ENCODE peak calls at places on chromosomes 11 and 22, in seven cellular contexts. O is HCT116, U is GM12878, I is HepG2, X is K562, M is SK-N-SH, E is H1. P is an unnamed sample.

GRCh38 chr22:38098410-38099249 is 11.9 kb downstream of the BAIAP2L2 start:
- DNase-seq in O (no peak), U (no peak), I (no peak), X (no peak), M (no peak), E (no peak), P (no peak)

GRCh38 chr11:3107608-3108182 is 50.5 kb upstream of the CARS1 start:
- DNase-seq in O (no peak), U (no peak), I (no peak), X (no peak), M (peak), E (no peak), P (no peak)

GRCh38 chr22:29226246-29226981 is 20.7 kb downstream of the EMID1 start:
- DNase-seq in O (no peak), U (no peak), I (no peak), X (no peak), M (peak), E (no peak), P (no peak)

GRCh38 chr11:117591316-117592039 is 205.5 kb downstream of the DSCAML1 start:
- DNase-seq in O (no peak), U (no peak), I (no peak), X (no peak), M (peak), E (no peak), P (no peak)

GRCh38 chr22:24994070-24994763 is 41.7 kb downstream of the KIAA1671 start:
- DNase-seq in O (peak), U (no peak), I (no peak), X (no peak), M (no peak), E (no peak), P (peak)

GRCh38 chr11:3933165-3933628 is 77.7 kb downstream of the STIM1 start:
- DNase-seq in O (no peak), U (no peak), I (peak), X (no peak), M (no peak), E (no peak), P (no peak)

GRCh38 chr11:43923327-43924111 is 18.9 kb upstream of the C11orf96 start:
- DNase-seq in O (no peak), U (no peak), I (no peak), X (no peak), M (peak), E (no peak), P (no peak)

GRCh38 chr22:22060200-22061084 is 77.9 kb upstream of the TOP3B start:
- DNase-seq in O (peak), U (no peak), I (peak), X (peak), M (peak), E (peak), P (peak)

GRCh38 chr11:61947486-61948210 is 2.5 kb upstream of the BEST1 start:
- DNase-seq in O (peak), U (no peak), I (peak), X (peak), M (peak), E (peak), P (peak)

GRCh38 chr11:77074205-77074604 is 7.4 kb downstream of the CAPN5 start:
- DNase-seq in O (no peak), U (no peak), I (no peak), X (no peak), M (peak), E (no peak), P (no peak)

GRCh38 chr11:46342237-46342636 is 5.0 kb upstream of the DGKZ start:
- DNase-seq in O (no peak), U (no peak), I (no peak), X (no peak), M (no peak), E (no peak), P (no peak)

GRCh38 chr22:23849009-23850006 is 8.4 kb upstream of the SLC2A11 start:
- DNase-seq in O (peak), U (no peak), I (peak), X (peak), M (peak), E (peak), P (peak)

GRCh38 chr11:76678316-76678715 is 7.8 kb upstream of the LRRC32 start:
- DNase-seq in O (no peak), U (no peak), I (no peak), X (no peak), M (no peak), E (no peak), P (no peak)

GRCh38 chr22:45830531-45831245 is 146.3 kb downstream of the WNT7B start:
- DNase-seq in O (no peak), U (no peak), I (no peak), X (no peak), M (no peak), E (no peak), P (no peak)

GRCh38 chr22:19811211-19811621 is 43.5 kb downstream of the GNB1L start:
- DNase-seq in O (no peak), U (no peak), I (no peak), X (no peak), M (peak), E (peak), P (no peak)

GRCh38 chr22:19812910-19813309 is 41.8 kb downstream of the GNB1L start:
- DNase-seq in O (no peak), U (no peak), I (no peak), X (no peak), M (no peak), E (peak), P (no peak)

GRCh38 chr22:19810381-19811141 is 44.1 kb downstream of the GNB1L start:
- DNase-seq in O (no peak), U (no peak), I (no peak), X (no peak), M (peak), E (no peak), P (no peak)

GRCh38 chr22:19814428-19814827 is 40.2 kb downstream of the GNB1L start:
- DNase-seq in O (no peak), U (no peak), I (no peak), X (no peak), M (no peak), E (no peak), P (no peak)

DNA sequence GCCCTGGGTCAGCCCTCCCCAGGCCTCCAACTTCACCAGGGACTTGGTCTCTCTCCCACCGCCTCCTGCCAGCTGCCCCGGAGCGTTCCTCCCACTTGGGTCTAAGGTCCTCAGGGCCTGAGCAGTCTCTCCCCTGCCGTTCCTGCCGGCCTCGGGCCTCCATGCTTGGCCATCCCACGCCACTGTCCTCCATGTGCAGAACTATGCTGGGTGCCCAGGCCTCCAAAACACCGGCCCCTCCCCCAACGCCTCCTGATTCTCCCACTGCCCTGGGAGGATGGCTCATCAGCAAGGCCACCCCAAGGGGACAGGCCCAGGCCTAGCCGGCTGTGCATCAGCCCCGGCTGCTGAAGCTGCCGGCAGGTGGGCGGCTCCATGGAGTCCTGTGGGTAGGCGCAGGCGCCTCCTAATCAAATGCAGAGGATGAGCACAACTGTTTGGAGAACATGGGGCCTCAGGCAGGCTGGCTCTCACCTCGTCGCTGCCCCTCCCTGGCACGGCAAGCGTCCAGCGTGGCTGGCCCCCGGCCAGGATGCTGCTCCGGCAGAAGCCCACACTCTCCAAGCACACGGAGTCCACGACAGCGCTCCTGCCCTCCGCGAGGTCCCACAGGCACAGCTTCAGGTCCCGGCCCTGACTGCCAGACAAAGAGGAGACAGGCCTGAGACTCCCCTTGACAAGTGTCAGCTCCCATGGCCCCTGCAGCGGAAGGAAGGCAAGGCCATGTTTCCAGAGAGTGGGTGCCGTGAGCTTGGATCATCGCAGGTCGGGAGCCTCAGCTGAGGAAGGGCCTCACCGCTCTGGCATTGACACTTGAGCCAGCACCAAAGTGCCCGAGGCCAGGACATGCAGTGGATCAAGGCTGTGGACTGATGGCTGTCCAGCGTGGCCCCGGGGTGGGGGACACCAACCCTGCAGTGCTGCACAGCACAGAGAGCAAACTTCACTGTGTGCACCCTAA is 42.6 kb downstream of the GNB1L start:
- DNase-seq in O (no peak), U (no peak), I (no peak), X (no peak), M (peak), E (peak), P (no peak)
- TF ChIP-seq JUND in O (no peak), U (no peak), I (no peak), X (no peak), M (no peak), E (no peak), P (no peak)

GRCh38 chr11:118807800-118808778 is 17.1 kb upstream of the DDX6 start:
- DNase-seq in O (no peak), U (no peak), I (no peak), X (no peak), M (no peak), E (no peak), P (no peak)
- TF ChIP-seq JUND in O (no peak), U (no peak), I (no peak), X (no peak), M (no peak), E (no peak), P (no peak)

GRCh38 chr22:44616882-44617655 is 84.9 kb upstream of the PRR5 start:
- DNase-seq in O (no peak), U (no peak), I (no peak), X (no peak), M (peak), E (no peak), P (no peak)

GRCh38 chr22:44615602-44616180 is 86.3 kb upstream of the PRR5 start:
- DNase-seq in O (no peak), U (no peak), I (no peak), X (no peak), M (peak), E (no peak), P (no peak)

GRCh38 chr22:44616461-44616860 is 85.5 kb upstream of the PRR5 start:
- DNase-seq in O (no peak), U (no peak), I (no peak), X (no peak), M (peak), E (no peak), P (no peak)

GRCh38 chr22:44613196-44613595 is 88.8 kb upstream of the PRR5 start:
- DNase-seq in O (no peak), U (no peak), I (no peak), X (no peak), M (no peak), E (no peak), P (no peak)

GRCh38 chr22:44615146-44615545 is 86.9 kb upstream of the PRR5 start:
- DNase-seq in O (no peak), U (no peak), I (no peak), X (no peak), M (no peak), E (no peak), P (no peak)
- TF ChIP-seq JUND in O (no peak), U (no peak), I (no peak), X (no peak), M (no peak), E (no peak), P (no peak)

GRCh38 chr11:86558841-86559240 is 113.6 kb downstream of the ME3 start:
- DNase-seq in O (no peak), U (no peak), I (no peak), X (no peak), M (no peak), E (no peak), P (no peak)

GRCh38 chr11:86553322-86553721 is 119.1 kb downstream of the ME3 start:
- DNase-seq in O (no peak), U (no peak), I (no peak), X (no peak), M (no peak), E (no peak), P (no peak)

GRCh38 chr11:86559311-86559945 is 113.0 kb downstream of the ME3 start:
- DNase-seq in O (no peak), U (no peak), I (no peak), X (no peak), M (no peak), E (no peak), P (no peak)

DNA sequence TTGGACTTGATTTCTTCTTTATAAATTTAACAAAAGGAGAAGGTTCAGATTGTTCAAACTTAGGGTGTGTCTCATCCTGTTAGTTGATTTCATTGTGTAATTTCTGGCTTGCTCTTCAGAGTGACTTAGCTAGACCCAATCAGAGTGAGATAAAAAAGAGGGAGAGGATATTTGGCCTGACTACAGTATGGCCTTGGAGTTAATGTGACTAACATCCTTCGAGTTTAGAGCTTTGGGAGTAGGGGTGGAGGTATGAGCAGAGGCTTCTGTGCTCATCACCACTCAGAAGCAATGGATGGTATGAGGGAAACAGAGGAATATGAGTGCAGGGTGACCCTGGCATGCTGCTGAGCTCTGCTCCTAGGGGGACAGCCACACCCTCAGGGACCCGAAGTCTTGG is 114.2 kb downstream of the ME3 start:
- DNase-seq in O (no peak), U (no peak), I (no peak), X (no peak), M (no peak), E (no peak), P (no peak)
- TF ChIP-seq JUND in O (no peak), U (no peak), I (no peak), X (no peak), M (no peak), E (no peak), P (no peak)

DNA sequence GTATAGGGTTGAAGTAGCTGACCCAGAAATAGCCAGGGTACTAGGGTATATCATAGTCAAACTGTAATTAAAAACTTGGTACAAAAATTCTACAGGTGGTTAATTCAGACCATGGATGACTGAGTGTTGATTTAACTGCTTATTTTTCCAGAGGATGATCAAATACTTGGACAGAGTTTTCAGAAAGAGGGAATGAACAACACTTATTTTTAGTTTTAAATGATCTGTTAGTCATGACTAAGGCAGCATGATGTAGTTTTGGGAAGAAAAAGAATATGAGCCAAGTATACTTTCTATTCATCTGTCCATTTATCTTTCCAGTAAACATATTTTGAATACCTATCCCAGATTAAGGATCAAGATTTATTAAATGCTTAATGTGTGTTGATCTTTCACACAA is 19.8 kb upstream of the CCDC89 start:
- DNase-seq in O (no peak), U (no peak), I (no peak), X (no peak), M (no peak), E (no peak), P (no peak)
- TF ChIP-seq JUND in O (no peak), U (no peak), I (no peak), X (no peak), M (no peak), E (no peak), P (no peak)

DNA sequence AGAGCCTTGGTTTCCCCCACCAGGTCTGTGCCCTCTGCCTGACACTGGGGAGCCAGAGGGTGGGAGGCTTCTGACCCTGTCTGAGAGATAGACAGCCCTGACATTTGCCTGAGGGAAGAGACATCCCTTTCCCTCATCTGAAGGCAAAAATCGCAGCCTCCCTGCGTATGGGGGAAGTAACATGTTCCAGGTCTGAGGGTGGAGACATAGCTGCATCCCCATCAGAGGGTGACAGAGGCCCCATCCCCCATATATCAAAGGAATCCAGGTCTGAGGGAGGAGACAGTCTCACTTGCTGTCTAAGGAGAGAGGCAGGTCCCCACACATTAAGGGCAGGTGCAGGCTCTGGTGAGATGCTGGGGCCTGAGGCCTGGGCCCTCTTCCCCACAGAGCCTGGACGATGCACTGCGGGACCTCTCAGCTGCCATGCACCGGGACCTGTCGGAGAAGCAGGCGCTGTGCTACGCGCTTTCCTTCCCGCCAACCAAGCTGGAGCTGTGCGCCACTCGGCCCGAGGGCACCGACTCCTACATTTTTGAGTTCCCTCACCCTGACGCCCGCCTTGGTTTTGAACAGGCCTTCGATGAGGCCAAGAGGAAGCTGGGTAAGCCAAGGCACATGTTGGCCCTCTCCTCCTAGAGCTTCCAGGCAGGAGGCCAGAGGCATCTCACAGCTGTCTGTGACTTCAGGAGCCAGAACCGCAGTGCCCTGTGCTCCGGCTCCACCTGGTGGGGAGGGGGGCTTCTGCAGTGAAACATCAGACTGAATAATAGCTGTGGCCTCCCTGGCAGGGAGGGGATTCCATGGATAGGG is 16.1 kb upstream of the RELT start:
- DNase-seq in O (no peak), U (no peak), I (peak), X (peak), M (peak), E (peak), P (peak)
- TF ChIP-seq JUND in O (no peak), U (no peak), I (no peak), X (no peak), M (no peak), E (no peak), P (no peak)

GRCh38 chr11:1505480-1505879 is 18.9 kb upstream of the MOB2 start:
- DNase-seq in O (no peak), U (no peak), I (no peak), X (no peak), M (no peak), E (no peak), P (peak)

GRCh38 chr11:1508986-1509385 is 22.4 kb upstream of the MOB2 start:
- DNase-seq in O (no peak), U (no peak), I (no peak), X (no peak), M (no peak), E (no peak), P (no peak)

GRCh38 chr11:1508491-1508891 is 21.9 kb upstream of the MOB2 start:
- DNase-seq in O (no peak), U (no peak), I (no peak), X (no peak), M (no peak), E (no peak), P (no peak)

GRCh38 chr11:1506981-1507380 is 20.4 kb upstream of the MOB2 start:
- DNase-seq in O (no peak), U (no peak), I (no peak), X (no peak), M (no peak), E (no peak), P (no peak)

GRCh38 chr11:1507381-1508140 is 21.0 kb upstream of the MOB2 start:
- DNase-seq in O (no peak), U (no peak), I (no peak), X (no peak), M (no peak), E (no peak), P (no peak)
- TF ChIP-seq JUND in O (no peak), U (no peak), I (no peak), X (no peak), M (no peak), E (no peak), P (no peak)

GRCh38 chr22:50527921-50528681 is 1.7 kb downstream of the TYMP start:
- DNase-seq in O (no peak), U (no peak), I (no peak), X (no peak), M (no peak), E (no peak), P (no peak)
- TF ChIP-seq JUND in O (no peak), U (no peak), I (no peak), X (no peak), M (no peak), E (no peak), P (no peak)

GRCh38 chr22:32617883-32618282 is 143.3 kb downstream of the FBXO7 start:
- DNase-seq in O (no peak), U (no peak), I (no peak), X (no peak), M (no peak), E (no peak), P (no peak)

GRCh38 chr22:32621656-32622003 is 147.0 kb downstream of the FBXO7 start:
- DNase-seq in O (no peak), U (no peak), I (no peak), X (no peak), M (no peak), E (no peak), P (no peak)

GRCh38 chr22:32620992-32621391 is 146.4 kb downstream of the FBXO7 start:
- DNase-seq in O (no peak), U (no peak), I (peak), X (no peak), M (no peak), E (no peak), P (no peak)

GRCh38 chr22:32618461-32619140 is 144.0 kb downstream of the FBXO7 start:
- DNase-seq in O (no peak), U (no peak), I (no peak), X (no peak), M (no peak), E (no peak), P (no peak)

DNA sequence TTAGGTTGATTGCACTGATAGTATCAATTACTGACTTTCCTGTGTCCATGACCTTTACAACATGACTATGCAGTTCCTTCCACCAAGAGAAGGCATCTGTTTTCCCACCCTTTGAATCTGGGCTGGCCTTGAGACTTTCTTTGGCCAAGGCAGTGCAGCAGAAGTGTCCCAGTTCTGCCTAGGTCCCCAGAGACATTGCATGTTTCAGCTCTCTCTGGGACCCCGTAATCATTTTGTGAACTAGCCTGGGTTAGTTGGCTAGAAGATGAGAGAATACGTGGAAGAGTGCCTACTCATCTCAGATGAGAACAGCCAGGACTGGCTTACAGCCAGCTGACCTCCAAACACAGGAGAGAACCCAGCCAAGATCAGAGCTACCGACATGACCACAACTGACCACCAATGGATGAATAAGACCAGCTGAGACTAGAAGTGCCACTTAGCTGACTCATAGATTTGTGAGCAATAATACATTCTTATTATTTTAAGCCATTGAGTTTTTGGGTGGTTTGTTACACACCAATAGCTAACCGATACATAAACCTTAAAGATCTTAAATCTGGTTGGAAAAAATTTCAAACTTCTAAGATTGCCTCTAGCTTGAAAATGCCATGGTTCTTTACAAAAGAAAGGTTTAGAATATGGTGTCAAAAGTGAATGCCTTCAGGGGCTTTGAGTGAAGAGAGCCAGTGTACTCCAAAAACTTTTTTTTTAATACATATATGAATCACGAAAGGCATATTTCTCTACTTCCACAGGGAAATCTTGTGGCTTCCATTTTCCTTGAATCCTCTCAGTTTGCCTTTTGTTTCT is 145.2 kb downstream of the FBXO7 start:
- DNase-seq in O (no peak), U (no peak), I (peak), X (no peak), M (no peak), E (no peak), P (no peak)
- TF ChIP-seq JUND in O (no peak), U (no peak), I (no peak), X (no peak), M (no peak), E (no peak), P (no peak)

P was measured in T47D.